ENCODE peak calls at places on chromosomes 16 and 17, in four cellular contexts. One of them, this sample, is unnamed.

GRCh38 chr17:28415886-28416285 is 9.9 kb upstream of the SLC46A1 start:
- DNase-seq in stimulated activated CD4-positive, alpha-beta T cell treated with anti-CD3 and anti-CD28 coated beads, Interleukin-1b, Interleukin-23, amount 100 ng/mL, for 48 hours: no peak
- DNase-seq in activated naive CD4-positive, alpha-beta T cell: no peak
- DNase-seq in posterior cingulate gyrus: no peak
- DNase-seq in this sample: no peak

GRCh38 chr16:79310734-79311133 is 289.8 kb downstream of the MAF start:
- DNase-seq in activated naive CD4-positive, alpha-beta T cell: no peak
- DNase-seq in posterior cingulate gyrus: no peak
- DNase-seq in stimulated activated CD4-positive, alpha-beta T cell treated with anti-CD3 and anti-CD28 coated beads, Interleukin-1b, Interleukin-23, amount 100 ng/mL, for 48 hours: no peak
- DNase-seq in this sample: no peak

GRCh38 chr17:56305017-56305416 is 151.7 kb downstream of the ANKFN1 start:
- DNase-seq in activated naive CD4-positive, alpha-beta T cell: no peak
- DNase-seq in stimulated activated CD4-positive, alpha-beta T cell treated with anti-CD3 and anti-CD28 coated beads, Interleukin-1b, Interleukin-23, amount 100 ng/mL, for 48 hours: no peak
- DNase-seq in posterior cingulate gyrus: no peak
- DNase-seq in this sample: peak; percentile 17

GRCh38 chr17:40072481-40073346 is 9.9 kb downstream of the THRA start:
- DNase-seq in activated naive CD4-positive, alpha-beta T cell: no peak
- DNase-seq in stimulated activated CD4-positive, alpha-beta T cell treated with anti-CD3 and anti-CD28 coated beads, Interleukin-1b, Interleukin-23, amount 100 ng/mL, for 48 hours: no peak
- DNase-seq in posterior cingulate gyrus: no peak
- DNase-seq in this sample: no peak

GRCh38 chr17:60149691-60150582 is at the start of gene CA4:
- DNase-seq in stimulated activated CD4-positive, alpha-beta T cell treated with anti-CD3 and anti-CD28 coated beads, Interleukin-1b, Interleukin-23, amount 100 ng/mL, for 48 hours: no peak
- DNase-seq in activated naive CD4-positive, alpha-beta T cell: no peak
- DNase-seq in posterior cingulate gyrus: no peak
- DNase-seq in this sample: no peak

GRCh38 chr17:65123757-65124675 is 13.2 kb upstream of the RGS9 start:
- DNase-seq in posterior cingulate gyrus: no peak
- DNase-seq in stimulated activated CD4-positive, alpha-beta T cell treated with anti-CD3 and anti-CD28 coated beads, Interleukin-1b, Interleukin-23, amount 100 ng/mL, for 48 hours: no peak
- DNase-seq in activated naive CD4-positive, alpha-beta T cell: no peak
- DNase-seq in this sample: peak; percentile 49

GRCh38 chr17:82582208-82582607 is 62.7 kb downstream of the FOXK2 start:
- DNase-seq in activated naive CD4-positive, alpha-beta T cell: no peak
- DNase-seq in posterior cingulate gyrus: no peak
- DNase-seq in stimulated activated CD4-positive, alpha-beta T cell treated with anti-CD3 and anti-CD28 coated beads, Interleukin-1b, Interleukin-23, amount 100 ng/mL, for 48 hours: no peak
- DNase-seq in this sample: no peak

GRCh38 chr17:29010129-29010528 is 4.3 kb upstream of the SEZ6 start:
- DNase-seq in stimulated activated CD4-positive, alpha-beta T cell treated with anti-CD3 and anti-CD28 coated beads, Interleukin-1b, Interleukin-23, amount 100 ng/mL, for 48 hours: no peak
- DNase-seq in activated naive CD4-positive, alpha-beta T cell: no peak
- DNase-seq in posterior cingulate gyrus: no peak
- DNase-seq in this sample: no peak

GRCh38 chr16:77496934-77497333 is 62.1 kb upstream of the ADAMTS18 start:
- DNase-seq in activated naive CD4-positive, alpha-beta T cell: no peak
- DNase-seq in stimulated activated CD4-positive, alpha-beta T cell treated with anti-CD3 and anti-CD28 coated beads, Interleukin-1b, Interleukin-23, amount 100 ng/mL, for 48 hours: no peak
- DNase-seq in posterior cingulate gyrus: no peak
- DNase-seq in this sample: no peak

GRCh38 chr16:72923757-72924156 is 124.2 kb downstream of the ZFHX3 start:
- DNase-seq in stimulated activated CD4-positive, alpha-beta T cell treated with anti-CD3 and anti-CD28 coated beads, Interleukin-1b, Interleukin-23, amount 100 ng/mL, for 48 hours: no peak
- DNase-seq in activated naive CD4-positive, alpha-beta T cell: no peak
- DNase-seq in posterior cingulate gyrus: no peak
- DNase-seq in this sample: no peak

GRCh38 chr17:81243333-81243664 is 4.2 kb downstream of the NDUFAF8 start:
- DNase-seq in posterior cingulate gyrus: no peak
- DNase-seq in activated naive CD4-positive, alpha-beta T cell: no peak
- DNase-seq in stimulated activated CD4-positive, alpha-beta T cell treated with anti-CD3 and anti-CD28 coated beads, Interleukin-1b, Interleukin-23, amount 100 ng/mL, for 48 hours: no peak
- DNase-seq in this sample: no peak

GRCh38 chr16:54847207-54847606 is 83.5 kb upstream of the IRX5 start:
- DNase-seq in stimulated activated CD4-positive, alpha-beta T cell treated with anti-CD3 and anti-CD28 coated beads, Interleukin-1b, Interleukin-23, amount 100 ng/mL, for 48 hours: no peak
- DNase-seq in posterior cingulate gyrus: no peak
- DNase-seq in activated naive CD4-positive, alpha-beta T cell: no peak
- DNase-seq in this sample: peak; percentile 95

GRCh38 chr17:9645858-9646555 is 690 bp downstream of the USP43 start:
- DNase-seq in posterior cingulate gyrus: peak; percentile 39
- DNase-seq in activated naive CD4-positive, alpha-beta T cell: no peak
- DNase-seq in stimulated activated CD4-positive, alpha-beta T cell treated with anti-CD3 and anti-CD28 coated beads, Interleukin-1b, Interleukin-23, amount 100 ng/mL, for 48 hours: peak; percentile 10
- DNase-seq in this sample: peak; percentile 66

GRCh38 chr17:44221072-44221861 is 1.8 kb upstream of the UBTF start:
- DNase-seq in posterior cingulate gyrus: peak; percentile 79
- DNase-seq in activated naive CD4-positive, alpha-beta T cell: no peak
- DNase-seq in stimulated activated CD4-positive, alpha-beta T cell treated with anti-CD3 and anti-CD28 coated beads, Interleukin-1b, Interleukin-23, amount 100 ng/mL, for 48 hours: peak; percentile 71
- DNase-seq in this sample: peak; percentile 80

GRCh38 chr17:17062866-17063265 is 20.6 kb downstream of the MPRIP start:
- DNase-seq in posterior cingulate gyrus: peak; percentile 7
- DNase-seq in stimulated activated CD4-positive, alpha-beta T cell treated with anti-CD3 and anti-CD28 coated beads, Interleukin-1b, Interleukin-23, amount 100 ng/mL, for 48 hours: no peak
- DNase-seq in activated naive CD4-positive, alpha-beta T cell: no peak
- DNase-seq in this sample: peak; percentile 51

GRCh38 chr17:66087073-66087472 is 104.9 kb downstream of the CEP112 start:
- DNase-seq in stimulated activated CD4-positive, alpha-beta T cell treated with anti-CD3 and anti-CD28 coated beads, Interleukin-1b, Interleukin-23, amount 100 ng/mL, for 48 hours: no peak
- DNase-seq in activated naive CD4-positive, alpha-beta T cell: no peak
- DNase-seq in posterior cingulate gyrus: no peak
- DNase-seq in this sample: no peak

GRCh38 chr16:81908466-81909230 is 102.6 kb downstream of the SDR42E1 start:
- DNase-seq in posterior cingulate gyrus: no peak
- DNase-seq in stimulated activated CD4-positive, alpha-beta T cell treated with anti-CD3 and anti-CD28 coated beads, Interleukin-1b, Interleukin-23, amount 100 ng/mL, for 48 hours: no peak
- DNase-seq in activated naive CD4-positive, alpha-beta T cell: no peak
- DNase-seq in this sample: peak; percentile 85

GRCh38 chr16:12901597-12902436 is at the start of gene SHISA9:
- DNase-seq in stimulated activated CD4-positive, alpha-beta T cell treated with anti-CD3 and anti-CD28 coated beads, Interleukin-1b, Interleukin-23, amount 100 ng/mL, for 48 hours: no peak
- DNase-seq in activated naive CD4-positive, alpha-beta T cell: no peak
- DNase-seq in posterior cingulate gyrus: peak; percentile 25
- DNase-seq in this sample: no peak

GRCh38 chr16:4847774-4848587 is 700 bp downstream of the UBN1 start:
- DNase-seq in activated naive CD4-positive, alpha-beta T cell: no peak
- DNase-seq in posterior cingulate gyrus: peak; percentile 13
- DNase-seq in stimulated activated CD4-positive, alpha-beta T cell treated with anti-CD3 and anti-CD28 coated beads, Interleukin-1b, Interleukin-23, amount 100 ng/mL, for 48 hours: peak; percentile 30
- DNase-seq in this sample: peak; percentile 78

GRCh38 chr16:86806838-86807351 is 228.5 kb downstream of the FOXL1 start:
- DNase-seq in activated naive CD4-positive, alpha-beta T cell: no peak
- DNase-seq in posterior cingulate gyrus: no peak
- DNase-seq in stimulated activated CD4-positive, alpha-beta T cell treated with anti-CD3 and anti-CD28 coated beads, Interleukin-1b, Interleukin-23, amount 100 ng/mL, for 48 hours: no peak
- DNase-seq in this sample: no peak

GRCh38 chr16:68252383-68252782 is 7.2 kb downstream of the PLA2G15 start:
- DNase-seq in stimulated activated CD4-positive, alpha-beta T cell treated with anti-CD3 and anti-CD28 coated beads, Interleukin-1b, Interleukin-23, amount 100 ng/mL, for 48 hours: no peak
- DNase-seq in activated naive CD4-positive, alpha-beta T cell: no peak
- DNase-seq in posterior cingulate gyrus: no peak
- DNase-seq in this sample: no peak